ENCODE peak calls at places on chromosomes 6 and 20, in six cellular contexts. One of them, this sample, is unnamed.

GRCh38 chr6:15713325-15713724 is 50.5 kb upstream of the DTNBP1 start:
- DNase-seq in PC-9: no peak
- DNase-seq in RWPE1: no peak
- DNase-seq in tibial artery: no peak
- DNase-seq in right lobe of liver: no peak
- DNase-seq in HL-60: no peak
- DNase-seq in this sample: no peak

GRCh38 chr6:134171517-134171916 is 119.1 kb upstream of the SLC2A12 start:
- DNase-seq in PC-9: peak
- DNase-seq in RWPE1: no peak
- DNase-seq in tibial artery: no peak
- DNase-seq in right lobe of liver: no peak
- DNase-seq in HL-60: no peak
- DNase-seq in this sample: no peak

GRCh38 chr6:6758915-6759654 is 170.6 kb downstream of the LY86 start:
- DNase-seq in PC-9: no peak
- DNase-seq in RWPE1: peak
- DNase-seq in tibial artery: no peak
- DNase-seq in right lobe of liver: peak
- DNase-seq in HL-60: peak
- DNase-seq in this sample: no peak

GRCh38 chr6:19757036-19757435 is 80.1 kb upstream of the ID4 start:
- DNase-seq in PC-9: no peak
- DNase-seq in RWPE1: no peak
- DNase-seq in tibial artery: no peak
- DNase-seq in right lobe of liver: no peak
- DNase-seq in HL-60: no peak
- DNase-seq in this sample: no peak

GRCh38 chr20:57688864-57689263 is 21.0 kb downstream of the PMEPA1 start:
- DNase-seq in PC-9: no peak
- DNase-seq in RWPE1: no peak
- DNase-seq in tibial artery: peak
- DNase-seq in right lobe of liver: no peak
- DNase-seq in HL-60: no peak
- DNase-seq in this sample: no peak

GRCh38 chr6:152458648-152459047 is 178.5 kb downstream of the SYNE1 start:
- DNase-seq in PC-9: no peak
- DNase-seq in RWPE1: no peak
- DNase-seq in tibial artery: no peak
- DNase-seq in right lobe of liver: no peak
- DNase-seq in HL-60: no peak
- DNase-seq in this sample: no peak

GRCh38 chr6:36196049-36196879 is at the start of gene BRPF3:
- DNase-seq in PC-9: peak
- DNase-seq in RWPE1: peak
- DNase-seq in tibial artery: peak
- DNase-seq in right lobe of liver: peak
- DNase-seq in HL-60: peak
- DNase-seq in this sample: peak

GRCh38 chr20:61731363-61732181 is 334.1 kb downstream of the TAF4 start:
- DNase-seq in PC-9: no peak
- DNase-seq in RWPE1: peak
- DNase-seq in tibial artery: no peak
- DNase-seq in right lobe of liver: no peak
- DNase-seq in HL-60: no peak
- DNase-seq in this sample: no peak

GRCh38 chr6:49782293-49783181 is 4.5 kb downstream of the PGK2 start:
- DNase-seq in PC-9: no peak
- DNase-seq in RWPE1: no peak
- DNase-seq in tibial artery: no peak
- DNase-seq in right lobe of liver: no peak
- DNase-seq in HL-60: no peak
- DNase-seq in this sample: no peak

GRCh38 chr6:132648356-132648755 is 10.6 kb downstream of the TAAR1 start:
- DNase-seq in PC-9: peak
- DNase-seq in RWPE1: peak
- DNase-seq in tibial artery: no peak
- DNase-seq in right lobe of liver: no peak
- DNase-seq in HL-60: no peak
- DNase-seq in this sample: no peak

GRCh38 chr6:44631968-44632367 is 244.5 kb downstream of the CDC5L start:
- DNase-seq in PC-9: no peak
- DNase-seq in RWPE1: no peak
- DNase-seq in tibial artery: no peak
- DNase-seq in right lobe of liver: no peak
- DNase-seq in HL-60: no peak
- DNase-seq in this sample: no peak

GRCh38 chr6:126396131-126396530 is 56.2 kb downstream of the CENPW start:
- DNase-seq in PC-9: no peak
- DNase-seq in RWPE1: no peak
- DNase-seq in tibial artery: no peak
- DNase-seq in right lobe of liver: no peak
- DNase-seq in HL-60: no peak
- DNase-seq in this sample: no peak

GRCh38 chr6:5520796-5521195 is 259.5 kb downstream of the FARS2 start:
- DNase-seq in PC-9: no peak
- DNase-seq in RWPE1: no peak
- DNase-seq in tibial artery: no peak
- DNase-seq in right lobe of liver: no peak
- DNase-seq in HL-60: no peak
- DNase-seq in this sample: no peak

GRCh38 chr20:2814587-2815051 is at the start of gene C20orf141:
- DNase-seq in PC-9: peak
- DNase-seq in RWPE1: peak
- DNase-seq in tibial artery: no peak
- DNase-seq in right lobe of liver: no peak
- DNase-seq in HL-60: no peak
- DNase-seq in this sample: peak

GRCh38 chr6:829646-830045 is 136.7 kb upstream of the EXOC2 start:
- DNase-seq in PC-9: no peak
- DNase-seq in RWPE1: no peak
- DNase-seq in tibial artery: no peak
- DNase-seq in right lobe of liver: no peak
- DNase-seq in HL-60: no peak
- DNase-seq in this sample: no peak

GRCh38 chr6:159760602-159761057 is 1.2 kb upstream of the ACAT2 start:
- DNase-seq in PC-9: peak
- DNase-seq in RWPE1: peak
- DNase-seq in tibial artery: no peak
- DNase-seq in right lobe of liver: no peak
- DNase-seq in HL-60: no peak
- DNase-seq in this sample: no peak

GRCh38 chr6:1739220-1739619 is 129.5 kb downstream of the FOXC1 start:
- DNase-seq in PC-9: no peak
- DNase-seq in RWPE1: no peak
- DNase-seq in tibial artery: no peak
- DNase-seq in right lobe of liver: no peak
- DNase-seq in HL-60: no peak
- DNase-seq in this sample: no peak

GRCh38 chr6:69796081-69796626 is 656 bp downstream of the LMBRD1 start:
- DNase-seq in PC-9: peak
- DNase-seq in RWPE1: peak
- DNase-seq in tibial artery: no peak
- DNase-seq in right lobe of liver: no peak
- DNase-seq in HL-60: peak
- DNase-seq in this sample: no peak

GRCh38 chr6:158636778-158637177 is 7.8 kb downstream of the DYNLT1 start:
- DNase-seq in PC-9: no peak
- DNase-seq in RWPE1: no peak
- DNase-seq in tibial artery: peak
- DNase-seq in right lobe of liver: no peak
- DNase-seq in HL-60: no peak
- DNase-seq in this sample: no peak

GRCh38 chr6:158633127-158633526 is 11.4 kb downstream of the DYNLT1 start:
- DNase-seq in PC-9: no peak
- DNase-seq in RWPE1: no peak
- DNase-seq in tibial artery: peak
- DNase-seq in right lobe of liver: no peak
- DNase-seq in HL-60: no peak
- DNase-seq in this sample: no peak

GRCh38 chr6:158635427-158636073 is 9.0 kb downstream of the DYNLT1 start:
- DNase-seq in PC-9: no peak
- DNase-seq in RWPE1: no peak
- DNase-seq in tibial artery: peak
- DNase-seq in right lobe of liver: no peak
- DNase-seq in HL-60: no peak
- DNase-seq in this sample: no peak

GRCh38 chr6:158631678-158632537 is 12.6 kb downstream of the DYNLT1 start:
- DNase-seq in PC-9: peak
- DNase-seq in RWPE1: no peak
- DNase-seq in tibial artery: peak
- DNase-seq in right lobe of liver: peak
- DNase-seq in HL-60: no peak
- DNase-seq in this sample: no peak

GRCh38 chr6:158634695-158635426 is 9.7 kb downstream of the DYNLT1 start:
- DNase-seq in PC-9: no peak
- DNase-seq in RWPE1: no peak
- DNase-seq in tibial artery: peak
- DNase-seq in right lobe of liver: no peak
- DNase-seq in HL-60: no peak
- DNase-seq in this sample: no peak
- TF ChIP-seq CTCF in PC-9: no peak
- TF ChIP-seq CTCF in RWPE1: no peak
- TF ChIP-seq CTCF in tibial artery: no peak
- TF ChIP-seq CTCF in right lobe of liver: no peak
- TF ChIP-seq CTCF in HL-60: no peak
- TF ChIP-seq CTCF in this sample: no peak

GRCh38 chr6:137707590-137708360 is 159.3 kb upstream of the TNFAIP3 start:
- DNase-seq in PC-9: peak
- DNase-seq in RWPE1: peak
- DNase-seq in tibial artery: no peak
- DNase-seq in right lobe of liver: peak
- DNase-seq in HL-60: peak
- DNase-seq in this sample: no peak
- TF ChIP-seq CTCF in PC-9: peak
- TF ChIP-seq CTCF in RWPE1: peak
- TF ChIP-seq CTCF in tibial artery: peak
- TF ChIP-seq CTCF in right lobe of liver: peak
- TF ChIP-seq CTCF in HL-60: peak
- TF ChIP-seq CTCF in this sample: peak

GRCh38 chr6:9623985-9624384 is 790.9 kb downstream of the TFAP2A start:
- DNase-seq in PC-9: no peak
- DNase-seq in RWPE1: no peak
- DNase-seq in tibial artery: no peak
- DNase-seq in right lobe of liver: no peak
- DNase-seq in HL-60: no peak
- DNase-seq in this sample: no peak

GRCh38 chr6:9620263-9620662 is 794.6 kb downstream of the TFAP2A start:
- DNase-seq in PC-9: no peak
- DNase-seq in RWPE1: no peak
- DNase-seq in tibial artery: no peak
- DNase-seq in right lobe of liver: no peak
- DNase-seq in HL-60: no peak
- DNase-seq in this sample: no peak

GRCh38 chr6:9620687-9621086 is 794.2 kb downstream of the TFAP2A start:
- DNase-seq in PC-9: no peak
- DNase-seq in RWPE1: no peak
- DNase-seq in tibial artery: no peak
- DNase-seq in right lobe of liver: no peak
- DNase-seq in HL-60: no peak
- DNase-seq in this sample: no peak

GRCh38 chr6:9623228-9623832 is 791.5 kb downstream of the TFAP2A start:
- DNase-seq in PC-9: no peak
- DNase-seq in RWPE1: no peak
- DNase-seq in tibial artery: no peak
- DNase-seq in right lobe of liver: no peak
- DNase-seq in HL-60: no peak
- DNase-seq in this sample: no peak

DNA sequence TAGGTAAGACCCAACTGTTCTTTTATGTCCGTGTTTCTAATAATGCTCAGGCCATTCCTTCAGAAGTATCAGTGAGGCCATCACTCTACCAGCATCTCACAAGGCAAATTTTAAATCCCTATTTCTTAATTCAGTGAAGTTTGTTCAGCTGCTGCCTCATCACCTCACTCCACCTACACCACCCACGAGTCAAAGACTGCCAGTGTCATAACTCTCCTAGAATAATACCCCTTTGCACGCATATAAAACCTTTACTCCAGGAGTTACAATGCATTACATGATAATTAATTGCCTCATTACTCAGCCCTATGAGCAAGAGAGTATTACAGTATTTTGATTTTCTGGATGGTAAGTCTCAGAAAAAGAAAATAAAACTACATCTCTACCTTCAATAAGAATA is 793.6 kb downstream of the TFAP2A start:
- DNase-seq in PC-9: no peak
- DNase-seq in RWPE1: no peak
- DNase-seq in tibial artery: no peak
- DNase-seq in right lobe of liver: no peak
- DNase-seq in HL-60: no peak
- DNase-seq in this sample: no peak
- TF ChIP-seq CTCF in PC-9: no peak
- TF ChIP-seq CTCF in RWPE1: no peak
- TF ChIP-seq CTCF in tibial artery: no peak
- TF ChIP-seq CTCF in right lobe of liver: no peak
- TF ChIP-seq CTCF in HL-60: no peak
- TF ChIP-seq CTCF in this sample: no peak

DNA sequence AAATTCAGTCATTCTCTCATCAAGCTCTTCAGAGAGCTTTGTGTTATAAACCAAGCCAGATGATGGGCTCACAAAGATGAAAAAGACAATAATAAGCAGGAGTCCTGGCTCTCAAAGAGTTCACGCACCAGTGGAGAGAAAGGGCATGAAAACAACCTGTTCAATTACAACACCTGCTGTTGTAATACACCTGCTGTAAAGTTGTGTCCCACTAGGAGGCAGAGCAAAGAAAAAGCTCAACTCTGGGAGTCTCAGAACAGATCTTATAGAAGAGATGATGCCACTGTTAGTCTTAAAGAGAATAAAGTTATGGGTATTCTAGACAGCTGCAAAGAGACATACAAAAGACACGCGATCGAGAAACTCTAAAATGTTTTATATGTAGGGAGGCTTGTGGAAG is 100.6 kb downstream of the DCDC2 start:
- DNase-seq in PC-9: peak
- DNase-seq in RWPE1: no peak
- DNase-seq in tibial artery: no peak
- DNase-seq in right lobe of liver: no peak
- DNase-seq in HL-60: no peak
- DNase-seq in this sample: no peak
- TF ChIP-seq CTCF in PC-9: peak
- TF ChIP-seq CTCF in RWPE1: no peak
- TF ChIP-seq CTCF in tibial artery: no peak
- TF ChIP-seq CTCF in right lobe of liver: no peak
- TF ChIP-seq CTCF in HL-60: no peak
- TF ChIP-seq CTCF in this sample: peak

This sample was measured in type B pancreatic cell.